ENCODE peak calls at places on chromosomes 16 and 17, in eight cellular contexts. Q is mesenteric fat pad; V is WTC11; I is choroid plexus epithelial cell; K is Calu3; D is upper lobe of right lung; F is lower leg skin; G is activated naive CD4-positive, alpha-beta T cell. B is an unnamed sample.

GRCh38 chr17:11598274-11599221 is at the start of gene DNAH9:
- DNase-seq in V (peak), K (peak), D (peak), G (no peak), F (peak), I (peak), Q (peak), B (peak)

GRCh38 chr16:5031601-5032000 is 2.1 kb downstream of the NAGPA start:
- DNase-seq in F (no peak), V (no peak), D (no peak), I (no peak), K (no peak), G (no peak), Q (no peak), B (no peak)

GRCh38 chr16:56311208-56312027 is 113.9 kb downstream of the AMFR start:
- DNase-seq in F (no peak), G (no peak), D (no peak), Q (no peak), V (peak), I (no peak), K (no peak), B (no peak)

GRCh38 chr17:68661265-68662036 is 60.3 kb upstream of the FAM20A start:
- DNase-seq in D (no peak), G (no peak), I (no peak), V (no peak), F (no peak), K (no peak), Q (no peak), B (no peak)

GRCh38 chr17:29568331-29569244 is at the start of gene TP53I13:
- DNase-seq in F (peak), V (peak), G (peak), Q (peak), D (peak), I (peak), K (peak), B (peak)

GRCh38 chr16:23302045-23302956 is at the start of gene SCNN1B:
- DNase-seq in D (peak), I (no peak), V (peak), G (no peak), K (peak), F (no peak), Q (no peak), B (no peak)

GRCh38 chr16:86099326-86099725 is 200.4 kb downstream of the IRF8 start:
- DNase-seq in Q (peak), V (peak), G (no peak), D (peak), F (peak), K (no peak), I (no peak), B (no peak)

GRCh38 chr17:67546578-67547527 is 169.8 kb downstream of the PITPNC1 start:
- DNase-seq in K (peak), V (peak), Q (no peak), G (no peak), I (peak), F (no peak), D (peak), B (peak)

GRCh38 chr17:49915670-49916069 is 53.3 kb upstream of the DLX4 start:
- DNase-seq in I (no peak), G (no peak), K (no peak), Q (no peak), F (no peak), D (no peak), V (peak), B (no peak)

GRCh38 chr16:4081577-4082021 is 34.6 kb downstream of the ADCY9 start:
- DNase-seq in V (no peak), D (no peak), Q (no peak), K (no peak), G (no peak), F (peak), I (no peak), B (no peak)